ENCODE peak calls at places on chromosomes 1 and 21, in nine cellular contexts. C is pancreas, I is A549, Z is thoracic aorta, K is tibial artery, W is astrocyte of the spinal cord, Q is HFF-Myc, D is mucosa of descending colon, S is fibroblast of pulmonary artery. X is an unnamed sample.

GRCh38 chr1:98824724-98825123 is 163.2 kb downstream of the SNX7 start:
- DNase-seq in C (no peak), I (no peak), Z (no peak), K (no peak), W (no peak), Q (no peak), D (no peak), S (no peak), X (no peak)

GRCh38 chr1:16293568-16293967 is 56.6 kb upstream of the CPLANE2 start:
- DNase-seq in C (no peak), I (no peak), Z (no peak), K (no peak), W (no peak), Q (no peak), D (no peak), S (no peak), X (no peak)

GRCh38 chr1:163870666-163871065 is 548.9 kb downstream of the NUF2 start:
- DNase-seq in C (no peak), I (no peak), Z (no peak), K (no peak), W (no peak), Q (no peak), D (no peak), S (peak; percentile 29), X (no peak)

GRCh38 chr1:68384872-68385390 is 64.8 kb downstream of the RPE65 start:
- DNase-seq in C (peak; percentile 18), I (no peak), Z (no peak), K (no peak), W (peak; percentile 87), Q (peak; percentile 51), D (no peak), S (peak; percentile 68), X (no peak)

GRCh38 chr1:228691926-228692325 is 43.4 kb upstream of the RHOU start:
- DNase-seq in C (peak; percentile 32), I (peak; percentile 69), Z (no peak), K (no peak), W (peak; percentile 47), Q (peak; percentile 24), D (no peak), S (peak; percentile 74), X (no peak)

GRCh38 chr1:236030572-236030971 is 34.3 kb downstream of the NID1 start:
- DNase-seq in C (no peak), I (no peak), Z (no peak), K (no peak), W (no peak), Q (no peak), D (no peak), S (no peak), X (no peak)

GRCh38 chr21:44263768-44264167 is 2.1 kb upstream of the DNMT3L start:
- DNase-seq in C (no peak), I (no peak), Z (no peak), K (no peak), W (no peak), Q (no peak), D (peak; percentile 5), S (no peak), X (no peak)

GRCh38 chr1:229380514-229381160 is 37.8 kb upstream of the CCSAP start:
- DNase-seq in C (peak; percentile 7), I (no peak), Z (no peak), K (no peak), W (no peak), Q (no peak), D (no peak), S (no peak), X (no peak)

GRCh38 chr1:215605011-215605621 is 38.0 kb downstream of the KCTD3 start:
- DNase-seq in C (no peak), I (no peak), Z (no peak), K (no peak), W (no peak), Q (no peak), D (no peak), S (no peak), X (no peak)

GRCh38 chr21:36847189-36847588 is 119.3 kb downstream of the HLCS start:
- DNase-seq in C (no peak), I (peak; percentile 62), Z (no peak), K (no peak), W (peak; percentile 82), Q (peak; percentile 48), D (no peak), S (peak; percentile 69), X (no peak)

GRCh38 chr21:28675265-28676041 is 317.2 kb downstream of the LTN1 start:
- DNase-seq in C (no peak), I (no peak), Z (no peak), K (peak; percentile 48), W (no peak), Q (no peak), D (no peak), S (peak; percentile 33), X (no peak)

GRCh38 chr1:89274431-89274857 is 1.8 kb upstream of the GBP5 start:
- DNase-seq in C (no peak), I (no peak), Z (no peak), K (no peak), W (peak; percentile 70), Q (no peak), D (no peak), S (peak; percentile 97), X (peak; percentile 25)

GRCh38 chr1:244353572-244354091 is 98.1 kb downstream of the ADSS2 start:
- DNase-seq in C (peak; percentile 4), I (peak; percentile 83), Z (peak; percentile 40), K (peak; percentile 77), W (peak; percentile 89), Q (peak; percentile 91), D (peak; percentile 69), S (peak; percentile 91), X (no peak)

GRCh38 chr1:54996869-54997710 is 1.6 kb upstream of the BSND start:
- DNase-seq in C (no peak), I (no peak), Z (no peak), K (no peak), W (peak; percentile 16), Q (no peak), D (no peak), S (no peak), X (no peak)

GRCh38 chr1:226632922-226633351 is 84.4 kb downstream of the STUM start:
- DNase-seq in C (no peak), I (no peak), Z (no peak), K (peak; percentile 17), W (no peak), Q (no peak), D (no peak), S (no peak), X (no peak)

GRCh38 chr1:241902376-241903067 is 54.5 kb downstream of the EXO1 start:
- DNase-seq in C (no peak), I (no peak), Z (no peak), K (no peak), W (peak; percentile 30), Q (no peak), D (no peak), S (peak; percentile 11), X (no peak)

GRCh38 chr1:34929853-34930701 is 627 bp upstream of the DLGAP3 start:
- DNase-seq in C (no peak), I (no peak), Z (no peak), K (no peak), W (no peak), Q (no peak), D (no peak), S (no peak), X (no peak)
- H3K4me3 ChIP-seq in C (peak overlapping the region; percentile 57), I (peak overlapping the region; percentile 68), Z (peak overlapping the region; percentile 62), K (peak overlapping the region; percentile 25), W (no peak overlapping the region), Q (no peak overlapping the region), D (no peak overlapping the region), S (no peak overlapping the region), X (peak overlapping the region; percentile 17)

GRCh38 chr1:77757066-77757584 is 2.5 kb downstream of the USP33 start:
- DNase-seq in C (no peak), I (no peak), Z (no peak), K (no peak), W (no peak), Q (no peak), D (no peak), S (peak; percentile 12), X (no peak)
- H3K4me3 ChIP-seq in C (no peak overlapping the region), I (no peak overlapping the region), Z (peak overlapping the region; percentile 94), K (no peak overlapping the region), W (no peak overlapping the region), Q (no peak overlapping the region), D (no peak overlapping the region), S (peak overlapping the region; percentile 89), X (no peak overlapping the region)

DNA sequence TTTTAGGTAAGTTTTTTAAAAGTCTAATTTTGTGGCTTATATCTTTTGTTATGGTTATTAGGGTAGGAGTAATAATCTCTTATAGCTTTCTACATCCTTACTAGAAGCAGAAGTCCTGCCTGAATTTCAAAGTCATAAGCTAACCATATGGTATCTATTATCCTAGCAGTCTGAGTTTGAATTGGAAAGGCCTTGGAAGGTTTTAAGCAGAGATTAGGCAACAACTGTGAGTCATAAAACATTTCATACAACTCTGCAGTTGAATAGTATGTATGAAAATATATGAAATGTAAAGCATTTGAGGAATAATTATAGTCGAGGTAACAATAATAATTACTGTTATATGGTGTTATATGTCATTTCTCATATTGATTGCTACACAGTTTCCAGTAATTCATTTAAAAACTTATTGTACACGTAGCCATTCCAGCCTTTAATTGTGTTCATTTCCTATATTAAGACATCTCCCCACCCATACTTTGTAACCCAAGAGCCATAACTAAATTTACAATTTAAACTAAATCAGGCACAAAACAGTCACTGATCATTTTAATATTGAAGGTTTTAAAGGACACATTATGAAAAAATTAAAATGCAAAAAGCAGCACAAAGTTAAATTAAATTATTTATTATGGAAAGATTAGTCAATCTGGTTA is 487.2 kb downstream of the DPYD start:
- DNase-seq in C (no peak), I (no peak), Z (no peak), K (no peak), W (peak; percentile 86), Q (peak; percentile 59), D (no peak), S (peak; percentile 89), X (no peak)
- H3K4me3 ChIP-seq in C (no peak overlapping the region), I (no peak overlapping the region), Z (no peak overlapping the region), K (no peak overlapping the region), W (no peak overlapping the region), Q (no peak overlapping the region), D (no peak overlapping the region), S (no peak overlapping the region), X (no peak overlapping the region)

GRCh38 chr1:92482404-92482664 is 4.4 kb downstream of the GFI1 start:
- DNase-seq in C (no peak), I (no peak), Z (no peak), K (no peak), W (no peak), Q (no peak), D (peak; percentile 46), S (no peak), X (no peak)
- H3K4me3 ChIP-seq in C (peak overlapping the region; percentile 78), I (peak overlapping the region; percentile 66), Z (peak overlapping the region; percentile 72), K (peak overlapping the region; percentile 38), W (no peak overlapping the region), Q (peak overlapping the region; percentile 14), D (peak overlapping the region; percentile 27), S (peak overlapping the region; percentile 23), X (peak overlapping the region; percentile 20)